ENCODE peak calls at places on chromosomes 6 and 20, in four cellular contexts. V is right atrium auricular region, Q is OCI-LY7, A is heart right ventricle. H is an unnamed sample.

GRCh38 chr6:100948381-100949133 is 67.4 kb upstream of the ASCC3 start:
- DNase-seq in V (no peak), Q (no peak), A (no peak), H (no peak)

GRCh38 chr6:11367638-11368199 is 135.3 kb upstream of the NEDD9 start:
- DNase-seq in V (no peak), Q (no peak), A (no peak), H (no peak)

GRCh38 chr6:112013051-112013450 is 40.9 kb upstream of the CCN6 start:
- DNase-seq in V (no peak), Q (no peak), A (no peak), H (no peak)

GRCh38 chr6:5335020-5335419 is 73.7 kb downstream of the FARS2 start:
- DNase-seq in V (no peak), Q (no peak), A (no peak), H (no peak)

GRCh38 chr6:41801380-41801779 is 13.9 kb downstream of the TOMM6 start:
- DNase-seq in V (no peak), Q (peak; percentile 35), A (no peak), H (no peak)

GRCh38 chr6:12393100-12393499 is 102.9 kb downstream of the EDN1 start:
- DNase-seq in V (no peak), Q (no peak), A (no peak), H (no peak)

GRCh38 chr20:6663751-6664388 is 103.6 kb upstream of the BMP2 start:
- DNase-seq in V (no peak), Q (no peak), A (no peak), H (peak; percentile 87)

GRCh38 chr6:79946242-79946641 is 1.1 kb downstream of the ELOVL4 start:
- DNase-seq in V (no peak), Q (peak; percentile 1), A (no peak), H (no peak)

GRCh38 chr6:139751179-139751578 is 376.7 kb upstream of the CITED2 start:
- DNase-seq in V (no peak), Q (no peak), A (no peak), H (no peak)

GRCh38 chr6:64504509-64504908 is 868.9 kb downstream of the PHF3 start:
- DNase-seq in V (no peak), Q (no peak), A (no peak), H (no peak)

GRCh38 chr20:50054626-50055511 is 58.1 kb downstream of the UBE2V1 start:
- DNase-seq in V (no peak), Q (no peak), A (peak; percentile 55), H (no peak)

GRCh38 chr6:32047855-32048766 is 9.9 kb downstream of the CYP21A2 start:
- DNase-seq in V (peak; percentile 86), Q (peak; percentile 54), A (peak; percentile 77), H (peak; percentile 79)
- H3K4me3 ChIP-seq in V (no peak overlapping the region), Q (no peak overlapping the region), A (no peak overlapping the region), H (no peak overlapping the region)

DNA sequence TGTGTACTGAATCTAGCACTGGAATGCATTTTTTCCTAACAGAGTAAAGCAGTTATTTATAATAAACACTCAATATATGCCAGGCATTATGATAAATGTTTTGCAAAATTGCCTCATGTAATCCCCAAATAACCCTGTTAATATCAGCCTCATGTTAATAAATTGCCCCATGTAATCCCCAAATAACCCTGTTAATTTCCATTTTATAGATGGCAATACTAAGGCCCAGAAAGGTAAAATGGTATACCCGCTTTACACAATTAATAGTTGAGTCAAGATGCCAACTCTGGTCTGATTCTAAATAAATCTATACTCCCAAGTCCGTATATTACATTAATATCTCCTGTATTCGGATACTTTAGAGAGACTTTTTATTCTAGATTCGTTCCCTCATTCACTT is 6.3 kb downstream of the MYB start:
- DNase-seq in V (no peak), Q (no peak), A (no peak), H (no peak)
- H3K4me1 ChIP-seq in V (no peaks in the 10 kb centered on the region), Q (peaks cover 35% of the 10 kb centered on the region), A (peaks cover 37% of the 10 kb centered on the region), H (no peaks in the 10 kb centered on the region)

GRCh38 chr20:64199395-64199794 is 35.1 kb downstream of the MYT1 start:
- DNase-seq in V (no peak), Q (no peak), A (no peak), H (no peak)
- H3K27ac ChIP-seq in V (no peak overlapping the region), Q (no peak overlapping the region), A (no peak overlapping the region), H (no peak overlapping the region)

DNA sequence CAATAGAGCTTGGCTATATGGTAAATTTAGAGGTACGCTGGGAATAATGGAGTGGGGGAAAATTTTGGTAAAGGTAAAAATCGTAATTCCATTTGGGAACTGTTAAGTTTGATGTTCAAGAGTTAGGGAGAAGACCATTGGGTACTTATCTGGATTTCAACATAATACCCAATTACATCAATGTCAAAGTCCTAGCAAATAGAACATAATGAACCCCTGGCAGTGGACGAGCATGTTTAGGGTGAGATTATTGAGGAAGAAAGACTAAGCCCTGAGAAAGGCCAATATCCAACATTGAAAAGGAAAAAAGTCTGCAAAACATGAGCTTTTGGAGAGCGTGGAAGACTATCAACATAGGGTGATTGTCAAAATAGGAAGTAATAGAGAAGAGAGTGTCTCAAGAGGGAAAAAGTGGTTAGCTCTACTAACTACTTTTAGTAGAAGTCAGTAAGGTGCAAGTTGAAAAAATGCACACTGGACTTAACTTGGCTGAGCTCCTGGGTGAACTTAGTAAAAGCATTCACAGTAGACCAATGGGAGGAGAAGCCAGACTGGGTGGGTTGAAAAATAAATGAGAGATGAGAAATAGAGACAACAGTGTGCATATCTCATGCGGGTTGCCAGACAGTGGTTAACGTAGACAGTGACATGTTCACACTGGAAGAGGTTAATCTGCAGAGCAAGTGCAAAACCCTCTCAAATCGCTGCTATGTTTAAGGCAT is 106.8 kb downstream of the TSHZ2 start:
- DNase-seq in V (no peak), Q (no peak), A (no peak), H (peak; percentile 61)
- H3K4me3 ChIP-seq in V (no peak overlapping the region), Q (no peak overlapping the region), A (no peak overlapping the region), H (no peak overlapping the region)

GRCh38 chr6:14711704-14712397 is 534.0 kb upstream of the JARID2 start:
- DNase-seq in V (no peak), Q (no peak), A (no peak), H (no peak)

GRCh38 chr6:14713008-14713452 is 532.8 kb upstream of the JARID2 start:
- DNase-seq in V (peak; percentile 75), Q (no peak), A (peak; percentile 29), H (no peak)

GRCh38 chr6:14710421-14710820 is 535.4 kb upstream of the JARID2 start:
- DNase-seq in V (no peak), Q (no peak), A (no peak), H (no peak)

GRCh38 chr6:14709900-14710299 is 536.0 kb upstream of the JARID2 start:
- DNase-seq in V (no peak), Q (no peak), A (no peak), H (no peak)

DNA sequence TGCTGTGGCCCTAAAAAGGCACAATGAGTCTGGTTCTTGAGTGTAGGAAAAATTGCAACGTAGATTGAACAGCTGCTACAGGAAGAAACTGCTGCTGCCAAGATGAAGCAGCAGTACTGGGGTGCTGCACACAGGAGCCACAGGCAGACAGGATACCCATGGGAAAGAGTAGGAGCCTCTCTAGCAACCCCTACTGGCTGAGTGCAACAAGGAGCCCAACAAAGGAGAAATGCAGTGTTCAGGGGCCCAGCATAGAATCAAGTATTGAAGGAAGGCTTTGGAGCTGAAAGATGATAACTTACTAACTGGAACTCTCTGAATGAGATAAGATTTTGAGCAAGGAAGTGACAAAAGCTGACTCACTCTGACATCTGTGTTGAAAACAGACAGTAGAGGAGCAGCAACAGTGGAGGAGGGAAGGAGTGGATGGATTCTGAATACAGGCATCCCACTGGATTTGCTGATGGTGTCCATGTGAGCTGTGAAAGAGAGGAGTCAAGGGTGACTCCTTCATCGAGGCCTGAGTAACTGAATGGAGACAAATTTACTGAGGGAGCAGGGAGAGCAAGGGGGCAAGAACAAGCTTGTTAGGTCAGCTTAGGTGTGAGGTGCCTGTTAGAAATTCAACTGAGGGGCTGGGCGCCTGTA is 534.7 kb upstream of the JARID2 start:
- DNase-seq in V (no peak), Q (peak; percentile 79), A (no peak), H (peak; percentile 71)
- H3K4me1 ChIP-seq in V (no peaks in the 10 kb centered on the region), Q (peaks cover 7% of the 10 kb centered on the region), A (peaks cover 49% of the 10 kb centered on the region), H (no peaks in the 10 kb centered on the region)

DNA sequence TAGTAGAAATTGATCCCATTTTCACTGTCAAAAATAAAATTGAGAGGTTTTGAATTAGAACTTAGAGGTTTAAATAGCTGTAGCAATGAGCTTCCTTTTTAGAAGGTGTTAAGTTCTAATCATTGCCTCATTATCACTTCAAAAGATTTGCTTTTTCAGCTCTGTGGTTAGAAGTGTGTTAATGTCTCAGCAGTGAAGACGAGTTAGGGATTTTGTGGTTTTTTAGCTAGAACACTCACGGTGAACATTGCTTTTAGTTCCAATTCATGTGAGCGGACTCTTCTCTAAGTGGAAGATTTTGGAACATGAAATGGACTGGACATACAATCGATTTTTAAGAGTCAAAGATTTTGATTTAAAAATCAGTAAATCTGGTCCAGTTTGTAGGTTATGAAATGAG is 12.7 kb upstream of the IFNGR1 start:
- DNase-seq in V (no peak), Q (no peak), A (no peak), H (peak; percentile 40)
- H3K27ac ChIP-seq in V (peak overlapping the region; percentile 73), Q (no peak overlapping the region), A (no peak overlapping the region), H (peak overlapping the region; percentile 53)

GRCh38 chr6:169960891-169961611 is 209.6 kb downstream of the ERMARD start:
- DNase-seq in V (peak; percentile 52), Q (no peak), A (peak; percentile 6), H (no peak)

GRCh38 chr6:169962604-169963469 is 211.4 kb downstream of the ERMARD start:
- DNase-seq in V (peak; percentile 50), Q (no peak), A (no peak), H (no peak)

GRCh38 chr6:169960531-169960890 is 209.1 kb downstream of the ERMARD start:
- DNase-seq in V (peak; percentile 42), Q (no peak), A (peak; percentile 9), H (no peak)

GRCh38 chr6:169963581-169964297 is 212.3 kb downstream of the ERMARD start:
- DNase-seq in V (peak; percentile 13), Q (no peak), A (peak; percentile 3), H (no peak)

DNA sequence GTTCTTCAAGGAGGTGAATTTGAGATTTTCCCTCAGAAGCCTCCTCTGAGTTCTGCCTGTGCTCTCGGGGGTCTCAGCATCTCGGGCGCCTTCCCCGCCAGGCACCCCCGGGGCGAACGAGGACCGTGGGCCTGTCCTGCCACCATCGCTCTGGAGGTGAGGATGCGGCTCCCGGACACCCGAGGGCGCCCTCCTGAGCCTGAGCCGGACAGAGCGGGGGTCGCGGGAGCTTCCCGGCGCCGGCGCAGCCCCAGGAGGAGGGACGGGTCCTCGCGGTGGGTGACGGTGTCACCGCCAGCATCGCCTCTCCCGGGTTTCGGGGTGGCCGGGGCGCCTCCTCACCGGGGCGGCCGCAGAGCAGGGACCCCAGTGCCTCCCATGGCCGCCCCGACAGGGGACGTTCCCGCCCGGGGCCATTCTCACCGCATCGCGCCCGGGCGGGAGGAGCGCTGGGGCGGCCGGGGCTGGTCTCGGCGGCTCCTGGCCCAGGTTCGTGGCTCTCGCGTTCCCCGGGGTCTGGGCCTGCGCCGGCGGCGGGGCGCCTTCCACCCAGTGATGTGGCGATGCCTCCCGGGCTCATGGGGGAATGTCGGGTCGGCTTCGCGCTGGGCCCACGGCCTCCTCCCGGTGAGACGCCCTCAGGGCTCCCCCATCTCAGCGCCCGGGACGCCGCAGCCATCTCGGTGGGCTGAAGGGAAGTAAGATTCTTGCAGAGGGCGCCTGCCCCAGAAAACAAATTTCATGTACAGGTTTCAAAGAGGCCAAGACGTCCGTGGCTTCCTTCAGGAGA is 210.5 kb downstream of the ERMARD start:
- DNase-seq in V (peak; percentile 58), Q (no peak), A (peak; percentile 53), H (no peak)
- H3K4me3 ChIP-seq in V (peak overlapping the region; percentile 43), Q (no peak overlapping the region), A (peak overlapping the region; percentile 64), H (no peak overlapping the region)